ENCODE peak calls at places on chromosomes 11 and 22, in nine cellular contexts. G is caudate nucleus, H is aorta, X is fibroblast of lung, E is pancreas, J is brain microvascular endothelial cell, I is GM23248, L is mesendoderm, P is stomach. A is an unnamed sample.

GRCh38 chr22:20448630-20449029 is 11.0 kb upstream of the SCARF2 start:
- DNase-seq in G (no peak), H (peak), X (no peak), E (no peak), J (no peak), I (no peak), L (no peak), P (no peak), A (no peak)

GRCh38 chr11:73980001-73980960 is 2.4 kb downstream of the UCP2 start:
- DNase-seq in G (no peak), H (peak), X (peak), E (peak), J (no peak), I (no peak), L (peak), P (peak), A (peak)

GRCh38 chr11:69357458-69358397 is 63.8 kb downstream of the MYEOV start:
- DNase-seq in G (no peak), H (no peak), X (no peak), E (no peak), J (no peak), I (no peak), L (no peak), P (peak), A (peak)

GRCh38 chr22:41907436-41908401 is 7.2 kb downstream of the SHISA8 start:
- DNase-seq in G (no peak), H (no peak), X (no peak), E (no peak), J (no peak), I (peak), L (no peak), P (no peak), A (no peak)

GRCh38 chr11:13382751-13383150 is 80.3 kb downstream of the BTBD10 start:
- DNase-seq in G (no peak), H (no peak), X (no peak), E (no peak), J (no peak), I (no peak), L (no peak), P (no peak), A (no peak)

GRCh38 chr11:99682171-99682570 is 661.4 kb downstream of the CNTN5 start:
- DNase-seq in G (no peak), H (no peak), X (no peak), E (no peak), J (no peak), I (no peak), L (no peak), P (no peak), A (no peak)

GRCh38 chr11:46948378-46949131 is 12.0 kb downstream of the CSTPP1 start:
- DNase-seq in G (no peak), H (no peak), X (peak), E (no peak), J (peak), I (peak), L (no peak), P (no peak), A (no peak)

GRCh38 chr22:35369996-35370395 is 10.9 kb upstream of the HMOX1 start:
- DNase-seq in G (no peak), H (no peak), X (no peak), E (no peak), J (no peak), I (no peak), L (no peak), P (no peak), A (no peak)

GRCh38 chr22:42649261-42650056 is at the start of gene CYB5R3:
- DNase-seq in G (peak), H (peak), X (peak), E (peak), J (peak), I (peak), L (peak), P (peak), A (peak)

GRCh38 chr22:38214248-38215056 is 12.7 kb downstream of the MAFF start:
- DNase-seq in G (no peak), H (peak), X (peak), E (peak), J (no peak), I (peak), L (peak), P (peak), A (peak)

DNA sequence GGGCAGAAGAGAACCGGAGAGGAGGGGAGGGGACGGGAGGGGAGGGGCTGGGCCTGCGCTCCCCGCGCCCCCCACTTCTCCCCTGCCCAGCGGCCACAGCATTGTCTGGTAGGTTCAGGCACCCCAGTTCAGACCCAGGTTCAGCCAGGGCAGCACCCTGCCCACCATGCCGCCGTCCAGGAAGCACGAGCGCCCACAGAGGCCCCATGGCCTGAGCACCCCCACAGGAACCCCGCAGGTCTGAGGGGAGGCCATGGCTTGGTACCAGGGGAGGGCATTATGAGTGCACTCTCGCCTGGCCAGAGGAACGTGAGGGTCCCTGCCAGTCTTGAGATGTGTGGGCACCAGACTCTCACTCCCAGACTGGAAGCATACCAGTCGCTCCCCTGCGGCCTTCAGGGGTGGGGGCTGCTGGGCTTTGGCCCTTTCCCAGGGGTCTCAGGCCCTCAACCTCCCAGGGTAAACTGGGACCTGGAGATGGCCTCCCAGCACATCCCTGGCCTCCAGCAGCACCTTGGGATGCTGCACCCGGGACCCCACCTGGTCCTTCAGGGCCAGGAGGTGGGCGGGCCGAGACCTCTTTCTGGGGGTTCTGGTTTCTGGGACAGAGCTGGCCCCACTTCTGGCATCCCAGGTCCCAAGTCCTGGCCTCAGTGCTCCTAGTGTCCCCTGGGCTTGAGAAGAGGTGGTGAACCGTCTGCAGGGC is 598 bp upstream of the PLXNB2 start:
- DNase-seq in G (no peak), H (no peak), X (no peak), E (peak), J (no peak), I (peak), L (no peak), P (no peak), A (no peak)
- H3K27ac ChIP-seq in G (peak), H (peak), X (no peak), E (peak), J (no peak), I (peak), L (no peak), P (peak), A (peak)

GRCh38 chr11:67118059-67118766 is 850 bp upstream of the KDM2A start:
- DNase-seq in G (no peak), H (peak), X (no peak), E (peak), J (no peak), I (peak), L (peak), P (peak), A (peak)

GRCh38 chr11:67119577-67120391 is 721 bp downstream of the KDM2A start:
- DNase-seq in G (no peak), H (no peak), X (no peak), E (peak), J (no peak), I (peak), L (peak), P (no peak), A (peak)

GRCh38 chr11:67118801-67119576 is at the start of gene KDM2A:
- DNase-seq in G (peak), H (peak), X (peak), E (peak), J (peak), I (peak), L (peak), P (peak), A (peak)

GRCh38 chr11:67120456-67120855 is 1.4 kb downstream of the KDM2A start:
- DNase-seq in G (no peak), H (no peak), X (no peak), E (no peak), J (no peak), I (peak), L (no peak), P (no peak), A (no peak)

DNA sequence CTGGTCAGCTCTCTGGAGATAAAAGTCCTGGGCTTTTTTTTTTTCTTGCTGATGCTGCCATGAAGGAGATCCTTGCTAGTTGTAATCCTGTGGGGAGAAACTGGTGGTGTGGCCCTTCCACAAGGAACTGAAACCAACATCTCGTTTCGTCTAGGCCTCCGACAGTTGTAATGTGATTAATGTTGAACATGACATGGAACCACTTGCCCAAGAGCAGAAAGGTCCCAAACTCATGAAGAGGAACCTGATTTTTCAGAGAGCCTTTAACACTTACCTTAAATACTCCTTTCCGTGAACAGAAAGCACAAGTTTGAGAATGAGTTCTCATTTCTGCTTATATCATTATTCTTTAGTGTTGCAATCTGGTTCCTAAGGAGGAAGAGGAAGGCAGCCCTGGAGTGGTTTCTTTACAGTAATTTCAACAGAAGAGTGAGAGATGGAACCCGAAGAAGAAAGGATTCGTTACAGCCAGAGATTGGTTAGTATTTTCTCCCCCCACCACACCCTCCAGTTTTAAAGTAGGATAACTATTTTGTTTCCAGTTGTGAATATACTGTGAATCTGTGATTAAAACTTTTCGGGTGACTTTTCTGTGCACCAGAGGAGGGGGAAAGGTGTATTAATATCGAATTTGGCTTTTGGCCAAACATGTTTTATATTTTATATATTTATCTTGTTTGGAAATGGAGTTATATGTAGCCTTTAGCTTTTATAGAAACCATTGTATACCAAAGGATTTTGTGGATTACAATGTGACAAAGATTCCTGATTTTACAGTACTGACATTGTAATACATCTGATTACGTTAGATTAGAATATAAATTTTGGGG is 2.0 kb downstream of the KDM2A start:
- DNase-seq in G (no peak), H (no peak), X (peak), E (no peak), J (peak), I (peak), L (no peak), P (peak), A (peak)
- H3K27ac ChIP-seq in G (no peak), H (no peak), X (peak), E (no peak), J (peak), I (peak), L (no peak), P (peak), A (peak)

DNA sequence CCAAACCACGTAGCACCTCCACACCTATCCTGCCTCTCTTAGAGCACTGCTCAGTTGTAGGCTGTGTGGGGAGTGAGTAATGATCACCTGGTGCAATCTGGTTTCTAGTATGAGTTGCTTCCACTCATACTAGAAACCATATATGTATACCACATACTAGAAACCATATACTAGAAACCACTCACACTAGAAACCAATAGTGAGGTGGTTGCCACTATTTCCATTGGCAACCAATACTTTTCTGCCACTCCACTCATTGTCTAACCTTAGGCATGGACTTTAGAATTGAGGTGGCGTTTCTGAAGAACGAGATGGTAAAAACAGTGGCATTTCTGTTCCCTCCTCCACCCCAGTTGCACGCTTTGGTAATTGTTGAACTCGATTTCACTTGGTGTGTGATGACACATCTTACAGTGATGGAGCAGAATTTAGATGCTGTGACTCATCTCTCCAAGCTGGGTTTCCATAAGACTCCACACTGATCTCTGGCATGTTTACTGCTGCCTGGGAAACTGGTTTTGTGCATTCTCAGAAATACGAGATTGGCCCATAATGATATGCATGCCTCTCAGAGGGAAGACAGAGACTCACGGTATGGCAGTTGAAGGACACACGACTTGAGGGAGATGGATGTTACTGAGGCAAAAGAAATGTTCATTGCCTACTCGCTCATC is 82.9 kb downstream of the KIRREL3 start:
- DNase-seq in G (no peak), H (no peak), X (peak), E (no peak), J (peak), I (peak), L (peak), P (no peak), A (no peak)
- H3K27ac ChIP-seq in G (peak), H (no peak), X (peak), E (no peak), J (peak), I (peak), L (no peak), P (no peak), A (no peak)

GRCh38 chr11:110716361-110716760 is 4.1 kb upstream of the ARHGAP20 start:
- DNase-seq in G (no peak), H (no peak), X (peak), E (no peak), J (no peak), I (peak), L (no peak), P (no peak), A (no peak)
- H3K27ac ChIP-seq in G (no peak), H (no peak), X (no peak), E (no peak), J (no peak), I (peak), L (no peak), P (no peak), A (no peak)

DNA sequence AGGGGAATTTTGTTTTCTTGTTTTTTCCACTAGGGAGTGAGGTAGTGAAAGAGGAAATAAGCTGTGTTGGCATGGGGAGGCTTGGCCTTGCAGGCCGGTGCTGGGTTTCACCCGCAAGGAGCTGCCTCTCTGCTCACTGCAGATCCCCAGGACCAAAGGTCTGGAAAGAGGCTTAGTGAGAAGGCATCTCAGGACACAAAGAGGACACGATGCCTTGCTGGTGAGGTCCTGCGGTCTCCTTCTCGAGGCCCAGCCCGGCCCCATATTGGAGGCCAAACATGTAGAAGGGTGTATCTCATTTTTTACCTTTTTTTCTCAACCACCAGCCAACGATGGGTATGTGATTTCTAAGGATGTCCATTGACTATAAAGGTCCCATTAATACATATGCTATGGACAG is 17.6 kb downstream of the TIMP3 start:
- DNase-seq in G (no peak), H (no peak), X (no peak), E (no peak), J (no peak), I (no peak), L (no peak), P (no peak), A (no peak)
- H3K27ac ChIP-seq in G (no peak), H (no peak), X (no peak), E (no peak), J (no peak), I (peak), L (peak), P (no peak), A (no peak)

GRCh38 chr11:129292092-129292491 is 83.6 kb upstream of the BARX2 start:
- DNase-seq in G (no peak), H (no peak), X (no peak), E (no peak), J (no peak), I (no peak), L (no peak), P (no peak), A (no peak)

GRCh38 chr11:129287920-129288319 is 87.7 kb upstream of the BARX2 start:
- DNase-seq in G (no peak), H (no peak), X (no peak), E (no peak), J (no peak), I (no peak), L (no peak), P (no peak), A (no peak)

GRCh38 chr11:129291556-129291955 is 84.1 kb upstream of the BARX2 start:
- DNase-seq in G (peak), H (no peak), X (no peak), E (no peak), J (no peak), I (no peak), L (no peak), P (no peak), A (no peak)

GRCh38 chr11:129290966-129291365 is 84.7 kb upstream of the BARX2 start:
- DNase-seq in G (no peak), H (no peak), X (no peak), E (no peak), J (no peak), I (no peak), L (no peak), P (no peak), A (no peak)

DNA sequence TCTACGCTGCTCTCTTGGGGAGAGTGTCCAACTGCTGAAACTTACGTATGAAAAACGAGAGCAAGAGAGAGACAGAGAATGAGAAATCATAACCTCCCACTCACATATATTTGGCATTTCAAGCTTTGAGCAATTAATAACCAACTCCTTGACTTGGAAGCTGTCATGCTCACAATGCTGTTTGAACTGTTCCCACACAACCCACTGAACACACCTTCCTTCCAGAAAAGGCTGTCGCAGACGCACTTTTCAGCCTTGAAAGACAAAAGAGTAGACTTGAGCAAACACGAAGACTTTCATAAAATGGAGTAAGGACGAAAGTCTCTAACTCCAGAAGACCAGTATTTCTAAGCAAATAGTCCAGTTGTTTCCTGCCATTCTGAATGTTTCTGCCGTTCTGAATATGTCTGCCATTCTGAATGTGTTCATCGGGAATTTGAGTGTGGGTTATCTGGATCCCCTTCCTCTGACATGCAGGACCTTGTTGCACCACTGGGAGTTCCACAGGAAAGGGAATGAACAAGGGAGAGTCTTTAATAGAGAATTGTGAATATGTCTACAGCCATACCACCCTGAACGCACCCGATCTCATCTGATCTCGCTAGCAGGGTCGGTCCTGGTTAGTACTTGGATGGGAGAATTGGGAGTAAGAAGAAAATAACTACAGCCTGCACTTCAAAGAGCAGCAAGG is 86.2 kb upstream of the BARX2 start:
- DNase-seq in G (peak), H (no peak), X (no peak), E (no peak), J (no peak), I (no peak), L (no peak), P (no peak), A (no peak)
- H3K27ac ChIP-seq in G (no peak), H (no peak), X (no peak), E (no peak), J (no peak), I (no peak), L (no peak), P (no peak), A (no peak)

GRCh38 chr11:92192141-92192540 is 32.5 kb upstream of the FAT3 start:
- DNase-seq in G (no peak), H (no peak), X (no peak), E (no peak), J (no peak), I (no peak), L (no peak), P (no peak), A (no peak)
- H3K27ac ChIP-seq in G (no peak), H (no peak), X (no peak), E (no peak), J (no peak), I (no peak), L (no peak), P (no peak), A (no peak)

GRCh38 chr11:15645201-15645600 is 530.5 kb downstream of the INSC start:
- DNase-seq in G (no peak), H (no peak), X (no peak), E (no peak), J (no peak), I (no peak), L (no peak), P (no peak), A (no peak)
- H3K27ac ChIP-seq in G (no peak), H (no peak), X (no peak), E (no peak), J (no peak), I (no peak), L (no peak), P (no peak), A (no peak)

GRCh38 chr11:61850687-61851086 is 22.6 kb downstream of the FADS2 start:
- DNase-seq in G (no peak), H (no peak), X (no peak), E (no peak), J (no peak), I (no peak), L (no peak), P (no peak), A (no peak)
- H3K27ac ChIP-seq in G (peak), H (peak), X (no peak), E (no peak), J (no peak), I (no peak), L (no peak), P (no peak), A (peak)

GRCh38 chr11:58914821-58915543 is 24.3 kb upstream of the GLYATL1 start:
- DNase-seq in G (no peak), H (no peak), X (no peak), E (no peak), J (no peak), I (peak), L (no peak), P (no peak), A (no peak)
- H3K27ac ChIP-seq in G (no peak), H (no peak), X (no peak), E (no peak), J (no peak), I (no peak), L (no peak), P (no peak), A (no peak)